ENCODE peak calls at places on chromosomes 5 and 9, in four cellular contexts. B, J, X and K are unnamed samples.
A peak's percentile ranks its signal among the peaks of the same experiment; 100 is the strongest.

GRCh38 chr9:113150670-113151591 is at the start of gene SLC31A2:
- DNase-seq in B (peak; percentile 32), J (peak; percentile 97), X (peak; percentile 89), K (peak; percentile 91)

GRCh38 chr5:95715799-95716461 is 15.2 kb upstream of the RHOBTB3 start:
- DNase-seq in B (no peak), J (no peak), X (no peak), K (no peak)

GRCh38 chr5:146213210-146213838 is 9.9 kb downstream of the RBM27 start:
- DNase-seq in B (no peak), J (no peak), X (no peak), K (no peak)

GRCh38 chr9:124257070-124257864 is 482 bp upstream of the NEK6 start:
- DNase-seq in B (no peak), J (peak; percentile 66), X (no peak), K (no peak)

GRCh38 chr9:129336130-129336528 is 158.1 kb upstream of the IER5L start:
- DNase-seq in B (no peak), J (no peak), X (no peak), K (no peak)

GRCh38 chr5:78547731-78548189 is 100.8 kb downstream of the LHFPL2 start:
- DNase-seq in B (no peak), J (no peak), X (peak; percentile 66), K (no peak)

GRCh38 chr5:179585903-179586511 is 35.7 kb downstream of the RUFY1 start:
- DNase-seq in B (no peak), J (no peak), X (no peak), K (no peak)

GRCh38 chr5:79173626-79174025 is 62.0 kb downstream of the BHMT start:
- DNase-seq in B (no peak), J (no peak), X (peak; percentile 49), K (no peak)

GRCh38 chr5:22473865-22474264 is 379.3 kb downstream of the CDH12 start:
- DNase-seq in B (no peak), J (no peak), X (no peak), K (no peak)

GRCh38 chr5:93427316-93427715 is 153.7 kb downstream of the NR2F1-AS1 start:
- DNase-seq in B (no peak), J (no peak), X (no peak), K (no peak)

GRCh38 chr5:102536323-102536928 is 37.6 kb upstream of the SLCO6A1 start:
- DNase-seq in B (no peak), J (no peak), X (no peak), K (no peak)

GRCh38 chr5:66440202-66440680 is 156.0 kb upstream of the MAST4 start:
- DNase-seq in B (no peak), J (no peak), X (no peak), K (no peak)

GRCh38 chr5:162703914-162704313 is 636.3 kb downstream of the GABRG2 start:
- DNase-seq in B (no peak), J (no peak), X (no peak), K (no peak)
- TF ChIP-seq CTCF in B (no peak), J (no peak), X (no peak), K (no peak)

DNA sequence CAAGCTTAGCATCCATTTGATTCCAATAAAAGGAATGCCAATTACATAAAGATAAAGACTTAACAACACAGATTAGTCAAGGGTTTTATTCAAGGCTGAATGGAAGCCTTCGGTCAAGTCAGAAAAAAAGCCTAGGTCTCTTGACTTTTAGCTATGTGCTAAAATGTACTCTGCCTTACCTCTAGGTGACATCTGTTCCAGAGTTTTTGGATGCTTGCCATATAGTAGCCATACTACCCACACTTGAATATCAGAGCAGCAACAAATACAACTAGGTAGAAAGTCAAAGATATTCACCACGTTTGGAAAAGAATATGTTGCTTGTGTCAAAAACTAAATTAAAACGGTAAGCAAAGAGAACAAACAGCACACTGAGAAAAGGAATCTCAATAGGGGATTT is 484.7 kb downstream of the ELAVL2 start:
- DNase-seq in B (no peak), J (no peak), X (no peak), K (no peak)
- H3K27ac ChIP-seq in B (no peak overlapping the region), J (no peak overlapping the region), X (no peak overlapping the region), K (no peak overlapping the region)

DNA sequence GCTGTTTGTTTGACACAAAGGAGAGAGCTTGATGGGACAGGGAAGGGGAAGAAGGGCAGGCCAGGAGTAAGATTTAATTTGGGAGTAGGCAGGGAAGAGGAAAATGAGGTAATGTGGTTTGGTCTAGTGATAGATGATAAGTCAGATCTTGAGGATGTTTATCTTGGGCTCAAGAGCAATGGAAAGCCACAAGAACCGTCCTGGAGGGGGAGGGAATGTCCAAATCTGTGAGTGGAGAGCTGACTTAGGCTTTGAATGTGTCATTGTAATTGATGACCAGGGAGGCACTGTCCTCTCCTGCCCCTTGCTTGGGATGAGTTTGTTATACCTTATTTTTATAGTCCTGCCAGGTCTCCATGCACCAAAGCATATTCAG is 37.5 kb downstream of the MAMDC2 start:
- DNase-seq in B (no peak), J (no peak), X (no peak), K (no peak)
- TF ChIP-seq CTCF in B (no peak), J (peak; percentile 10), X (no peak), K (no peak)

DNA sequence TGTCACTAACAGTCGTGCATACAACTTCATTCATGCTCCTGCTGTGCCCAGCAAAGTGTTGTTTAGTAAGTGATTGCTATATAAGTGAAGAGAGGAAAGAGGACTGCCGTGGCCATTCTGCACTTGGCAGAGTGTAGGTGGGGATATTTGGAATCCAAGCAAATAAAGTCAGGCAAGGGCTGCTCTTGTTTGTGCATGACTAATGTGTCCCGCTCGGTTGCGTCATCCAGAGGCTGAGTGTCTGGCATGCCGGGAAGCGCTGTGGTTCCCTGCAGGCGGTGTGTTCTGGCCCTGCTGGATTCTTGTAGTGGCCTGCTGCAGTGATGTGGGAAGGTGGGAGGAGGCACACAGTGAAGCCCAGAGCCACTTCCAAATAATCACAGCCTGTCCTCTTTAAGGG is 136.9 kb upstream of the ANKH start:
- DNase-seq in B (peak; percentile 91), J (peak; percentile 69), X (peak; percentile 92), K (peak; percentile 92)
- H3K27ac ChIP-seq in B (peak overlapping the region; percentile 90), J (no peak overlapping the region), X (peak overlapping the region; percentile 33), K (peak overlapping the region; percentile 27)

DNA sequence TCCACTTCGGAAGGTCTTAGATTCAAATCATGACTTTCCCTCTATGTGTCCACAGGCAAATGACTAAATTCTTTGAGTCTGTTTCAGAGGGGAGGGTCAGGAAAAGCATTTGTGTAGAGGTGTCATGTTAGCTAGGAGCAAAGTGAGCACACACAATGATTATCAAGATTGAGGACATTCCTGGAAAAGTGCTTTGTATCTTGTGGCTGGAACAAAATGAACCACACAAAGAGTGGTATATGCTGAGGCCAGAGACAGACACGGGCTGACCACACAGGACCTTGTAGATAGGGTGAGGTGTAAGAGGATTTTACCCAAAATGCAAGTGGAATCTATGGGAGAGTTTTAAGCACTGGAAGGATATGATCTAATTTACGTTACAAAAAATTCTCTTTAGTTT is 245.3 kb upstream of the NMUR2 start:
- DNase-seq in B (no peak), J (no peak), X (no peak), K (no peak)
- TF ChIP-seq CTCF in B (no peak), J (no peak), X (no peak), K (no peak)

DNA sequence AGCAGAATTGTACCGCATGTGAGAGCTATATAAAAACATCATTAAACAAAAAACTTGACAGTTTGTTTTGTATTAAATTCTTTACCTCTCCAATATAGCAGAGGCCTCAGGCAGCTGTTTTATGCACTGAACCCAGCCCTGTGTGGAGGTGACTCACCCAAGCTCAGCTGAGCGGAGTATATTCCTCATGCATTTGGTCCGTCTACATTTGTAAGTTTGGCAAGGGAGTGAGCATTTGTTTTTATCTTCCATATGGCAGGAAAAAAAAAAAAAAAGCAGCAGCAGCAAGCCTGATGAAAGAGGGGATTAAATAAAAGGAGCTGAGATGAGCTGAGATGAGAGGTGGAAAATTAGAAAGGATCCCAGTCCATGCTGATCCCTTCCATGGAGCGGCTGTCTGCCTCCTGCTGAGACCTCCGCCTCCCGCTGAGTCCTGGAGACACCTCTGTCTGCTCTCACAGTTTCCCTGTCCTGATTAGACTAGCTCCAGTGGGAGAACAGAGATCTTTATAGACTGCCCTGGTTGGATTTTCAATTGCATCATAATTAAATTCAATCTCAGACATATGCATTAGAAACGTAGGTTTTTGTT is 112.0 kb upstream of the CTNND2 start:
- DNase-seq in B (no peak), J (peak; percentile 82), X (no peak), K (no peak)
- H3K27ac ChIP-seq in B (no peak overlapping the region), J (peak overlapping the region; percentile 80), X (no peak overlapping the region), K (no peak overlapping the region)

GRCh38 chr9:137632432-137633161 is 13.8 kb downstream of the EHMT1 start:
- DNase-seq in B (no peak), J (no peak), X (no peak), K (no peak)
- TF ChIP-seq CTCF in B (no peak), J (no peak), X (no peak), K (no peak)

GRCh38 chr5:111703662-111704061 is 53.3 kb downstream of the NREP start:
- DNase-seq in B (no peak), J (no peak), X (no peak), K (no peak)
- H3K27ac ChIP-seq in B (no peak overlapping the region), J (no peak overlapping the region), X (no peak overlapping the region), K (no peak overlapping the region)

DNA sequence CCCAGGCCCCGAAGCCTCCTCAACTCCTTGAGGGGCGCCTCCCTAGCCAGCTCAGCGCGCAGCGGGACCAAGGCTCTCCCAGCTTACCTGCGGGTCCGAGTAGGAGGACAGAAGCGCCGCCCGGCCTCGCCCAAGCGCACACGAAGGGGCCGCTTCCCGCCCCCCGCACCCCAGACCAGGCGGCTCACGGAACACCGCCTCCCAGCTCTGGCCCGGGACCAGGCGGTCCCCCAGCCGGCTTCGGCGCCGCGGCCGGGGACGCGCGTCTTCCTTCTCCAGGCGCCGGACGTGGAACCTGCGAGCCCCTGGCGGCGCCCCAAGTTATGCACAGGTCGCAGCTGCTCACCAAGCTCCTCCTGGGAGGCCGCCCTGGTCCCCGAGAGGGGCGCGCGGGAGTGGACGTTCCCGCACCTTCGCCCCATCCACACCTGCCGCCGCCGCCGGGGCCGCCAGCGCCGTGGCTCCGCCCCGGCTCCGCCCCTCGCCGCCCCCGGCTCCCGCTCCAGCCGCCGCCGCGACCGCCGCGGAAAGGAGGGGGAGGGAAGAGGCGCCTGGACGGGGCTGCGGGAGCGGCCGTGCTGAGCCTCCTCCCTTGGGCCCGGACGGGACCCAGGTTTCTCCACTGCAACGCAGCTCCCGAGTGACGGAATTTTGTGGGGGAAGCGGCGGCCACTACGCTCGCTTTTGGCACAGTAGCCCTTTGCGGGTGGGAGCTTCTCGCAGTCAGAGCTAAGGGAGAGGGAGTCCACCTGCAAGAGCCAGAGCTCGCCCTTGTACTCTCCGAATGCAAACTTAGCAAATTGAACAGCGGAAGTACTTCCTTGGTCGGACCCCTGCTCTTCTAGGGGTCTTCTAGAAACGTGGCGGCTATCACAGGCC is 77.5 kb upstream of the IFNE start:
- DNase-seq in B (no peak), J (peak; percentile 90), X (peak; percentile 67), K (no peak)
- TF ChIP-seq CTCF in B (no peak), J (peak; percentile 57), X (no peak), K (no peak)

GRCh38 chr5:11234501-11234911 is 473.5 kb upstream of the DAP start:
- DNase-seq in B (no peak), J (peak; percentile 20), X (no peak), K (no peak)
- H3K27ac ChIP-seq in B (no peak overlapping the region), J (no peak overlapping the region), X (no peak overlapping the region), K (no peak overlapping the region)